ENCODE peak calls at places on chromosomes 3 and 15, in five cellular contexts. X is activated CD4-positive, alpha-beta T cell treated with anti-CD3 and anti-CD28 coated beads, Interleukin-2, amount 50 U/mL, for 48 hours; T is effector memory CD4-positive, alpha-beta T cell; B is activated gamma-delta T cell treated with Interleukin-2 at 50 U/mL for 16 hours; Z is testis. S is an unnamed sample.

GRCh38 chr3:128322030-128323022 is 144.4 kb downstream of the DNAJB8 start:
- DNase-seq in X (peak; percentile 55), T (no peak), B (peak; percentile 46), Z (peak; percentile 71), S (peak; percentile 69)

GRCh38 chr3:129077222-129077621 is 16.6 kb downstream of the GP9 start:
- DNase-seq in X (no peak), T (no peak), B (no peak), Z (no peak), S (no peak)

GRCh38 chr3:183555541-183556081 is at the start of gene KLHL6:
- DNase-seq in X (peak; percentile 81), T (peak; percentile 48), B (peak; percentile 66), Z (peak; percentile 25), S (no peak)

GRCh38 chr3:192652731-192653130 is 74.6 kb downstream of the FGF12 start:
- DNase-seq in X (no peak), T (no peak), B (no peak), Z (no peak), S (no peak)

GRCh38 chr15:75054172-75054897 is 30.9 kb downstream of the PPCDC start:
- DNase-seq in X (no peak), T (no peak), B (no peak), Z (no peak), S (no peak)

GRCh38 chr15:36608166-36608565 is 28.7 kb downstream of the CDIN1 start:
- DNase-seq in X (no peak), T (no peak), B (no peak), Z (no peak), S (no peak)

GRCh38 chr3:55897573-55898224 is 410.6 kb upstream of the WNT5A start:
- DNase-seq in X (no peak), T (no peak), B (no peak), Z (no peak), S (peak; percentile 37)

GRCh38 chr3:187198490-187198889 is 1.2 kb downstream of the RTP1 start:
- DNase-seq in X (no peak), T (no peak), B (no peak), Z (no peak), S (no peak)

GRCh38 chr3:120566243-120566980 is 29.7 kb upstream of the NDUFB4 start:
- DNase-seq in X (no peak), T (no peak), B (no peak), Z (no peak), S (no peak)

GRCh38 chr3:99504258-99504657 is 134.1 kb upstream of the COL8A1 start:
- DNase-seq in X (no peak), T (no peak), B (no peak), Z (no peak), S (no peak)

GRCh38 chr3:169841171-169841570 is 28.5 kb upstream of the LRRC34 start:
- DNase-seq in X (no peak), T (no peak), B (no peak), Z (no peak), S (no peak)

GRCh38 chr3:142385078-142385477 is 62.8 kb downstream of the XRN1 start:
- DNase-seq in X (no peak), T (no peak), B (no peak), Z (no peak), S (no peak)

GRCh38 chr15:31871159-31871886 is 159.0 kb upstream of the CHRNA7 start:
- DNase-seq in X (no peak), T (no peak), B (no peak), Z (no peak), S (peak; percentile 4)

GRCh38 chr3:50630916-50631315 is 14.0 kb downstream of the MAPKAPK3 start:
- DNase-seq in X (no peak), T (no peak), B (no peak), Z (no peak), S (no peak)

GRCh38 chr3:22495241-22495640 is 707.9 kb upstream of the UBE2E2 start:
- DNase-seq in X (no peak), T (no peak), B (no peak), Z (no peak), S (no peak)

GRCh38 chr3:160564949-160565441 is 376 bp downstream of the KPNA4 start:
- DNase-seq in X (peak; percentile 69), T (peak; percentile 45), B (no peak), Z (peak; percentile 64), S (peak; percentile 79)

S was measured in epithelial cell of esophagus.